ENCODE peak calls at places on chromosome 3, in six cellular contexts. One of them, this sample, is unnamed.

GRCh38 chr3:47079432-47079831 is 84.5 kb downstream of the SETD2 start:
- DNase-seq in HepG2: no peak
- DNase-seq in upper lobe of left lung: no peak
- DNase-seq in GM23338: no peak
- DNase-seq in SK-N-MC: no peak
- DNase-seq in HCT116: no peak
- DNase-seq in this sample: no peak

GRCh38 chr3:33218446-33219174 is at the start of gene SUSD5:
- DNase-seq in HCT116: no peak
- DNase-seq in SK-N-MC: no peak
- DNase-seq in HepG2: no peak
- DNase-seq in GM23338: peak
- DNase-seq in upper lobe of left lung: no peak
- DNase-seq in this sample: no peak

GRCh38 chr3:133620066-133620784 is 41.5 kb downstream of the TOPBP1 start:
- DNase-seq in HCT116: no peak
- DNase-seq in HepG2: no peak
- DNase-seq in SK-N-MC: no peak
- DNase-seq in upper lobe of left lung: no peak
- DNase-seq in GM23338: no peak
- DNase-seq in this sample: no peak

GRCh38 chr3:52527039-52527731 is 6.5 kb downstream of the NT5DC2 start:
- DNase-seq in upper lobe of left lung: peak
- DNase-seq in HCT116: no peak
- DNase-seq in SK-N-MC: no peak
- DNase-seq in GM23338: no peak
- DNase-seq in HepG2: no peak
- DNase-seq in this sample: no peak

GRCh38 chr3:186824430-186825139 is 17.9 kb upstream of the ADIPOQ start:
- DNase-seq in HepG2: no peak
- DNase-seq in GM23338: peak
- DNase-seq in SK-N-MC: no peak
- DNase-seq in upper lobe of left lung: no peak
- DNase-seq in HCT116: no peak
- DNase-seq in this sample: no peak

GRCh38 chr3:52311567-52312119 is 4.5 kb upstream of the DNAH1 start:
- DNase-seq in HepG2: no peak
- DNase-seq in GM23338: no peak
- DNase-seq in SK-N-MC: no peak
- DNase-seq in HCT116: no peak
- DNase-seq in upper lobe of left lung: no peak
- DNase-seq in this sample: no peak

GRCh38 chr3:81497565-81497964 is 263.9 kb downstream of the GBE1 start:
- DNase-seq in GM23338: no peak
- DNase-seq in HepG2: no peak
- DNase-seq in SK-N-MC: no peak
- DNase-seq in HCT116: no peak
- DNase-seq in upper lobe of left lung: no peak
- DNase-seq in this sample: no peak

GRCh38 chr3:32391643-32392529 is at the start of gene CMTM7:
- DNase-seq in GM23338: peak
- DNase-seq in HCT116: peak
- DNase-seq in SK-N-MC: no peak
- DNase-seq in upper lobe of left lung: peak
- DNase-seq in HepG2: peak
- DNase-seq in this sample: peak

GRCh38 chr3:108820586-108820985 is 2.0 kb upstream of the TRAT1 start:
- DNase-seq in HepG2: no peak
- DNase-seq in upper lobe of left lung: no peak
- DNase-seq in SK-N-MC: no peak
- DNase-seq in HCT116: no peak
- DNase-seq in GM23338: no peak
- DNase-seq in this sample: no peak

GRCh38 chr3:164779816-164780215 is 298.5 kb downstream of the SI start:
- DNase-seq in HepG2: no peak
- DNase-seq in SK-N-MC: no peak
- DNase-seq in upper lobe of left lung: no peak
- DNase-seq in GM23338: no peak
- DNase-seq in HCT116: no peak
- DNase-seq in this sample: no peak

GRCh38 chr3:45205126-45205525 is 21.0 kb downstream of the TMEM158 start:
- DNase-seq in upper lobe of left lung: no peak
- DNase-seq in SK-N-MC: no peak
- DNase-seq in HepG2: no peak
- DNase-seq in HCT116: no peak
- DNase-seq in GM23338: no peak
- DNase-seq in this sample: no peak

GRCh38 chr3:132569580-132569979 is 27.5 kb upstream of the ACKR4 start:
- DNase-seq in SK-N-MC: no peak
- DNase-seq in GM23338: no peak
- DNase-seq in upper lobe of left lung: no peak
- DNase-seq in HCT116: no peak
- DNase-seq in HepG2: no peak
- DNase-seq in this sample: no peak

GRCh38 chr3:161987933-161988332 is 491.3 kb downstream of the OTOL1 start:
- DNase-seq in upper lobe of left lung: no peak
- DNase-seq in SK-N-MC: no peak
- DNase-seq in HCT116: no peak
- DNase-seq in HepG2: no peak
- DNase-seq in GM23338: no peak
- DNase-seq in this sample: no peak

GRCh38 chr3:45711936-45712335 is 22.7 kb downstream of the SACM1L start:
- DNase-seq in SK-N-MC: no peak
- DNase-seq in HepG2: no peak
- DNase-seq in upper lobe of left lung: no peak
- DNase-seq in HCT116: no peak
- DNase-seq in GM23338: no peak
- DNase-seq in this sample: no peak

GRCh38 chr3:172749201-172749965 is 1.1 kb upstream of the ECT2 start:
- DNase-seq in HepG2: peak
- DNase-seq in GM23338: peak
- DNase-seq in SK-N-MC: no peak
- DNase-seq in HCT116: peak
- DNase-seq in upper lobe of left lung: peak
- DNase-seq in this sample: no peak

GRCh38 chr3:127817331-127817821 is 4.9 kb downstream of the MGLL start:
- DNase-seq in SK-N-MC: no peak
- DNase-seq in upper lobe of left lung: peak
- DNase-seq in GM23338: no peak
- DNase-seq in HCT116: peak
- DNase-seq in HepG2: no peak
- DNase-seq in this sample: no peak

GRCh38 chr3:158152186-158152585 is 42.3 kb downstream of the RSRC1 start:
- DNase-seq in upper lobe of left lung: no peak
- DNase-seq in SK-N-MC: no peak
- DNase-seq in GM23338: no peak
- DNase-seq in HCT116: no peak
- DNase-seq in HepG2: no peak
- DNase-seq in this sample: no peak

GRCh38 chr3:112967425-112967824 is 7.5 kb downstream of the CD200R1 start:
- DNase-seq in upper lobe of left lung: no peak
- DNase-seq in GM23338: no peak
- DNase-seq in HepG2: no peak
- DNase-seq in SK-N-MC: no peak
- DNase-seq in HCT116: no peak
- DNase-seq in this sample: no peak

GRCh38 chr3:130834476-130834875 is 59.4 kb upstream of the ATP2C1 start:
- DNase-seq in upper lobe of left lung: no peak
- DNase-seq in HepG2: no peak
- DNase-seq in GM23338: no peak
- DNase-seq in HCT116: no peak
- DNase-seq in SK-N-MC: no peak
- DNase-seq in this sample: no peak

GRCh38 chr3:108070356-108070755 is 20.5 kb downstream of the CD47 start:
- DNase-seq in SK-N-MC: no peak
- DNase-seq in HepG2: no peak
- DNase-seq in upper lobe of left lung: no peak
- DNase-seq in GM23338: no peak
- DNase-seq in HCT116: no peak
- DNase-seq in this sample: no peak

GRCh38 chr3:94431831-94432230 is 369.0 kb downstream of the NSUN3 start:
- DNase-seq in HCT116: no peak
- DNase-seq in SK-N-MC: no peak
- DNase-seq in GM23338: no peak
- DNase-seq in HepG2: no peak
- DNase-seq in upper lobe of left lung: no peak
- DNase-seq in this sample: no peak
- TF ChIP-seq POLR2AphosphoS5 in HCT116: no peak
- TF ChIP-seq POLR2AphosphoS5 in SK-N-MC: no peak
- TF ChIP-seq POLR2AphosphoS5 in GM23338: no peak
- TF ChIP-seq POLR2AphosphoS5 in HepG2: no peak
- TF ChIP-seq POLR2AphosphoS5 in upper lobe of left lung: no peak
- TF ChIP-seq POLR2AphosphoS5 in this sample: no peak

GRCh38 chr3:120424506-120424905 is 26.3 kb downstream of the FSTL1 start:
- DNase-seq in SK-N-MC: no peak
- DNase-seq in HCT116: no peak
- DNase-seq in GM23338: no peak
- DNase-seq in HepG2: no peak
- DNase-seq in upper lobe of left lung: no peak
- DNase-seq in this sample: no peak
- H3K27ac ChIP-seq in SK-N-MC: no peak
- H3K27ac ChIP-seq in HCT116: no peak
- H3K27ac ChIP-seq in GM23338: no peak
- H3K27ac ChIP-seq in HepG2: no peak
- H3K27ac ChIP-seq in upper lobe of left lung: peak
- H3K27ac ChIP-seq in this sample: peak

DNA sequence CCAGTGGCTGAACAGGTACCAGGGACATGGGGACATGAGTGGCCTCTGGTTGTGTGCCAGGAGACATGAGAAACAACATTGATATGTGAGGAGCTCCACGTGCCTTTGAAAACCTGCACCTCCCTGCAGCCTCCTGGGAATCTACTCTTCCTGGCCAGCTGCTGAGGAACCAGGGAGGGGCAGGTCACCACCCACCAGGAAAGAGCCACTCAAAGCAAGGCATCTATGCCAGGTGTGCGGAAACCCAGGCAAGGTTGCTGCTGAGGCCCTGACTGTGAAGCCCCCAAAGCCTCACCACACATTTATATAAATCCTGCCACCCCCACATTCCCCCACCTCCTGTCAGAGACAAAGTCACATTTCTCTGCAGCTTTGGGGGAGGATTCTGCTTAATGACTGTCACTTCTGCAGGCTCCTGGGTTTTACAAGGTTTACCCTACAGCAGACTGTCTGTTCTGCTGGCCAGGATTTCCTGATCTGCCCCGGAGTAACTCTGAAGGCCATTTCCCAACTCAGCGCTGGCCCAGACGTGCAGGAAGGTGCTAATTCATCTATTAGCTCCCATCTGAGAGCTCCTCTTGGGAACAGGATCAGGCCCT is 110.8 kb downstream of the ADCY5 start:
- DNase-seq in HCT116: no peak
- DNase-seq in GM23338: no peak
- DNase-seq in upper lobe of left lung: no peak
- DNase-seq in HepG2: no peak
- DNase-seq in SK-N-MC: no peak
- DNase-seq in this sample: peak
- TF ChIP-seq POLR2AphosphoS5 in HCT116: no peak
- TF ChIP-seq POLR2AphosphoS5 in GM23338: no peak
- TF ChIP-seq POLR2AphosphoS5 in upper lobe of left lung: no peak
- TF ChIP-seq POLR2AphosphoS5 in HepG2: no peak
- TF ChIP-seq POLR2AphosphoS5 in SK-N-MC: no peak
- TF ChIP-seq POLR2AphosphoS5 in this sample: no peak

DNA sequence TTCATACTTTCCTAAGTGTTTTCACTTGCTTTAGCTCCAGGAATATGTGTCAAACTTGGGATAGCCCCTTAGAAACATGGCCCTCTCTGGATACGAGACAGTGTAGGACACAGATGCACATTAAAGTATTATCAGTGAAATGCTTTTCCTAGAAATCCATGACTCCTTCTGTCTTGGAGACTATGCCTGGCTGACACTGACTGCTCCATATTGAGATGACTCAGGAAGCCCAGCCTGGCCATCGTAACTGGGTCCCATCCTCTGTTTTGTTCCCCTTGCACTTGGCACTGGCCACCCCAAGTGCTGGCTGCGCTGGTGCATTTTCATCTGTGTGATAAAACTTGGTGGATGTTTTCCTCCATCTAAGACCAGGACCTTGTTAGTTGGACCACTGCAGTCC is 204.7 kb downstream of the PDZRN3 start:
- DNase-seq in SK-N-MC: no peak
- DNase-seq in HCT116: no peak
- DNase-seq in GM23338: no peak
- DNase-seq in upper lobe of left lung: no peak
- DNase-seq in HepG2: no peak
- DNase-seq in this sample: no peak
- H3K27ac ChIP-seq in SK-N-MC: no peak
- H3K27ac ChIP-seq in HCT116: no peak
- H3K27ac ChIP-seq in GM23338: no peak
- H3K27ac ChIP-seq in upper lobe of left lung: no peak
- H3K27ac ChIP-seq in HepG2: no peak
- H3K27ac ChIP-seq in this sample: peak